ENCODE peak calls at places on chromosomes 2 and 18, in ten cellular contexts. G is upper lobe of right lung, C is HCT116, Y is lower lobe of right lung, R is OCI-LY7, Q is stomach, K is heart left ventricle, H is ovary, E is tibial nerve, N is uterus. P is an unnamed sample. For H3K4me1, the result is how much of the 10 kb centered on the place peaks cover.

GRCh38 chr18:3664563-3665178 is 214.7 kb downstream of the TGIF1 start:
- DNase-seq in R (peak), K (no peak), C (no peak), N (no peak), G (no peak), Y (peak), Q (no peak), E (no peak), H (no peak), P (no peak)

GRCh38 chr18:70132999-70133398 is 72.5 kb downstream of the RTTN start:
- DNase-seq in C (no peak), G (no peak), N (no peak), H (no peak), E (no peak), Q (no peak), R (no peak), Y (no peak), K (peak), P (no peak)

GRCh38 chr2:105327690-105328089 is 1.8 kb downstream of the TGFBRAP1 start:
- DNase-seq in R (no peak), K (no peak), E (no peak), H (no peak), G (no peak), N (no peak), Y (no peak), C (no peak), Q (no peak), P (no peak)

GRCh38 chr2:147739531-147739930 is 105.3 kb upstream of the ACVR2A start:
- DNase-seq in N (no peak), G (no peak), H (no peak), E (no peak), R (no peak), C (no peak), K (no peak), Q (no peak), Y (no peak), P (no peak)

GRCh38 chr18:8667846-8668245 is 37.5 kb upstream of the MTCL1 start:
- DNase-seq in E (no peak), N (no peak), R (no peak), K (no peak), H (no peak), G (no peak), Q (no peak), C (no peak), Y (no peak), P (no peak)

GRCh38 chr18:55337908-55338521 is 250.0 kb downstream of the TCF4 start:
- DNase-seq in E (no peak), K (peak), Y (no peak), R (no peak), C (no peak), H (no peak), Q (no peak), N (peak), G (peak), P (no peak)

GRCh38 chr2:146874260-146874658 is 970.6 kb upstream of the ACVR2A start:
- DNase-seq in Y (no peak), E (no peak), Q (peak), N (peak), H (no peak), R (no peak), C (peak), G (no peak), K (no peak), P (peak)

GRCh38 chr2:7044253-7045250 is 127.3 kb downstream of the RNF144A start:
- DNase-seq in E (peak), H (peak), C (peak), R (peak), G (peak), Q (peak), K (peak), N (peak), Y (peak), P (no peak)

GRCh38 chr2:136376798-136377211 is 258.9 kb upstream of the CXCR4 start:
- DNase-seq in H (no peak), N (no peak), R (peak), E (no peak), Q (no peak), K (no peak), G (no peak), Y (no peak), C (no peak), P (no peak)

GRCh38 chr2:112482309-112483046 is 522 bp downstream of the TTL start:
- DNase-seq in C (no peak), N (peak), K (peak), Q (no peak), H (peak), Y (peak), E (no peak), G (peak), R (peak), P (no peak)

GRCh38 chr2:66537001-66537400 is 102.1 kb downstream of the MEIS1 start:
- DNase-seq in Y (no peak), E (no peak), N (no peak), H (no peak), Q (no peak), C (no peak), G (no peak), R (no peak), K (no peak), P (no peak)

GRCh38 chr18:34738173-34738894 is 28.2 kb downstream of the DTNA start:
- DNase-seq in K (peak), Y (no peak), C (no peak), N (no peak), Q (no peak), E (no peak), R (no peak), H (no peak), G (no peak), P (no peak)

GRCh38 chr18:79100944-79101343 is 31.8 kb downstream of the ATP9B start:
- DNase-seq in R (no peak), C (no peak), E (no peak), Q (no peak), Y (no peak), N (no peak), H (no peak), K (no peak), G (no peak), P (no peak)

GRCh38 chr2:191979221-191979730 is 132.4 kb upstream of the CAVIN2 start:
- DNase-seq in E (no peak), Q (no peak), G (no peak), C (no peak), N (no peak), H (no peak), R (no peak), K (no peak), Y (no peak), P (no peak)

GRCh38 chr18:63994783-63995399 is 25.0 kb downstream of the SERPINB8 start:
- DNase-seq in G (no peak), R (peak), C (peak), K (no peak), Q (peak), Y (peak), N (no peak), H (peak), E (no peak), P (no peak)

GRCh38 chr2:121818546-121818945 is 63.1 kb downstream of the TSN start:
- DNase-seq in H (no peak), E (no peak), Y (no peak), Q (no peak), C (no peak), K (no peak), N (no peak), G (no peak), R (peak), P (no peak)

GRCh38 chr2:8388779-8389178 is 293.1 kb upstream of the ID2 start:
- DNase-seq in H (no peak), Y (no peak), K (no peak), R (no peak), E (no peak), G (no peak), N (no peak), C (no peak), Q (no peak), P (no peak)

GRCh38 chr2:45002661-45003210 is 6.5 kb downstream of the SIX2 start:
- DNase-seq in H (no peak), Q (no peak), C (no peak), E (no peak), Y (no peak), K (no peak), N (no peak), R (no peak), G (no peak), P (no peak)

GRCh38 chr2:45001629-45002385 is 7.4 kb downstream of the SIX2 start:
- DNase-seq in K (no peak), R (no peak), C (no peak), H (no peak), Y (no peak), E (no peak), N (no peak), Q (no peak), G (no peak), P (no peak)

GRCh38 chr2:45004569-45005181 is 4.6 kb downstream of the SIX2 start:
- DNase-seq in C (no peak), Q (no peak), G (no peak), E (no peak), N (no peak), H (no peak), R (no peak), K (no peak), Y (no peak), P (no peak)

GRCh38 chr2:45005261-45006002 is 3.8 kb downstream of the SIX2 start:
- DNase-seq in G (no peak), E (no peak), N (no peak), H (no peak), C (no peak), Q (no peak), K (no peak), Y (no peak), R (no peak), P (no peak)

GRCh38 chr2:45003586-45004568 is 5.4 kb downstream of the SIX2 start:
- DNase-seq in G (no peak), C (no peak), Q (no peak), N (no peak), E (no peak), H (no peak), R (no peak), K (no peak), Y (no peak), P (no peak)
- H3K4me1 ChIP-seq in G (under half), C (under half), Q (under half), N (under half), E (under half), H (under half), R (under half), K (under half), Y (under half), P (under half)

DNA sequence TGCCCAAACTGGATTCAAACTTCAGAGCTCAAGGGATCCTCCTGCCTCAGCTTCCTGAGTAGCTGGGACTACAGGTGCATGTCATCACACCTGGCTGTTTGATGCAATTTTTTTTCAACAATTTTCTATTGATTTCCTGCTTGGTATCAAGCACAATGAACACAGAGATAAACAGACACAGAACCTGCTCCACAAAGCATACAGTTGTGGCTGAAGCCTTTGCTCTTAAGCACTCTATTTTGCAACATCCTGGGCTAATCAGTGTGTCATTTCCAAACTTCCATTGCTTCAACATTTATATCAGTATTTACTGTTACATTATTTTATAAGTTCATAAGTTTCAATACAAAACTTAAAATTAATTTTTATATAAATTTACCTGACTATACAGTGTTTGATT is 79.4 kb downstream of the NEB start:
- DNase-seq in E (no peak), C (no peak), Q (no peak), R (no peak), H (no peak), G (no peak), Y (no peak), K (no peak), N (no peak), P (no peak)
- H3K4me3 ChIP-seq in E (no peak), C (no peak), Q (no peak), R (no peak), H (no peak), G (no peak), Y (no peak), K (no peak), N (no peak), P (no peak)

GRCh38 chr2:39875182-39875913 is 96.3 kb upstream of the THUMPD2 start:
- DNase-seq in Y (no peak), H (peak), E (no peak), G (no peak), C (no peak), Q (no peak), R (no peak), N (peak), K (peak), P (no peak)
- H3K27ac ChIP-seq in Y (no peak), H (no peak), E (no peak), G (no peak), C (no peak), Q (peak), R (no peak), N (peak), K (no peak), P (no peak)

GRCh38 chr18:5506174-5506573 is 37.6 kb downstream of the EPB41L3 start:
- DNase-seq in G (no peak), E (no peak), Y (no peak), C (no peak), N (no peak), Q (no peak), H (no peak), K (no peak), R (no peak), P (no peak)
- H3K4me1 ChIP-seq in G (under half), E (under half), Y (under half), C (under half), N (under half), Q (under half), H (under half), K (under half), R (under half), P (under half)

GRCh38 chr2:46298272-46298521 is 990 bp downstream of the EPAS1 start:
- DNase-seq in Q (no peak), R (no peak), H (peak), G (no peak), E (no peak), Y (no peak), K (no peak), N (no peak), C (no peak), P (no peak)
- H3K4me3 ChIP-seq in Q (peak), R (no peak), H (peak), G (peak), E (peak), Y (peak), K (peak), N (peak), C (peak), P (peak)

GRCh38 chr2:10934979-10935350 is 23.2 kb downstream of the KCNF1 start:
- DNase-seq in H (no peak), Y (no peak), C (no peak), Q (no peak), K (no peak), R (no peak), N (no peak), G (no peak), E (no peak), P (no peak)
- H3K27ac ChIP-seq in H (no peak), Y (no peak), C (no peak), Q (no peak), K (no peak), R (no peak), N (no peak), G (no peak), E (no peak), P (no peak)

GRCh38 chr2:232980683-232981082 is 32.4 kb downstream of the NGEF start:
- DNase-seq in H (no peak), G (no peak), E (no peak), N (no peak), Y (no peak), K (no peak), Q (no peak), R (no peak), C (no peak), P (no peak)

GRCh38 chr2:232979871-232980461 is 33.1 kb downstream of the NGEF start:
- DNase-seq in C (peak), Y (no peak), G (no peak), Q (no peak), K (no peak), R (no peak), N (no peak), E (no peak), H (no peak), P (peak)

GRCh38 chr2:232981767-232982360 is 31.2 kb downstream of the NGEF start:
- DNase-seq in Q (no peak), K (no peak), H (no peak), C (no peak), Y (no peak), G (peak), R (no peak), N (no peak), E (no peak), P (no peak)

GRCh38 chr2:232982926-232983668 is 30.0 kb downstream of the NGEF start:
- DNase-seq in H (no peak), N (no peak), K (no peak), G (no peak), Y (no peak), E (no peak), Q (no peak), C (no peak), R (peak), P (no peak)

DNA sequence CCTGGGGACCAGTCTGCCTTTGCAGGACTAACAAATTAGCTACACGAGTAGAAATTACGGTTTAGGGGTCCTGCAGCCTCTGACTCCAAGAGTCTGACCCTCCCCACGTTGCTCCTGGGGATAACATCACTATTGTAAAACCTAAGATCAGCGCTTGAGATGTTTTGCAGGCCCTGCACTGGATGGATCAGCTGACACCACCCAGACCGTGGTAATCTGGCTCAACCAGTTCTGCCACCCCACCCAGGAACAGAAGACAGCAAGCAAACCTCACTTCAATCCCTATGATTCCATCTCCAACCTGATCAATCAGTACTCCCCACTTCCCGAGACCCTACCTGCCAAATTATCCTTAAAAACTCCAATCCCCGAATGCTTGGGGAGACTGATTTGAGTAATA is 31.7 kb downstream of the NGEF start:
- DNase-seq in H (no peak), Y (no peak), E (no peak), G (no peak), R (no peak), N (no peak), C (no peak), K (no peak), Q (peak), P (no peak)
- H3K4me1 ChIP-seq in H (under half), Y (under half), E (under half), G (under half), R (under half), N (under half), C (under half), K (under half), Q (under half), P (under half)

GRCh38 chr2:70790079-70790963 is at the start of gene FIGLA:
- DNase-seq in Y (no peak), K (no peak), C (no peak), R (no peak), G (no peak), E (no peak), N (no peak), Q (no peak), H (no peak), P (no peak)

GRCh38 chr2:70793450-70793849 is 3.0 kb upstream of the FIGLA start:
- DNase-seq in Y (no peak), H (no peak), G (no peak), C (no peak), E (no peak), K (no peak), Q (no peak), N (no peak), R (no peak), P (no peak)

GRCh38 chr2:70784320-70784719 is 6.1 kb downstream of the FIGLA start:
- DNase-seq in N (no peak), Q (no peak), E (no peak), K (no peak), C (no peak), R (no peak), G (no peak), H (no peak), Y (no peak), P (no peak)

GRCh38 chr2:70785137-70785911 is 5.1 kb downstream of the FIGLA start:
- DNase-seq in C (peak), N (no peak), R (peak), K (no peak), G (no peak), Q (no peak), Y (no peak), H (no peak), E (no peak), P (no peak)

GRCh38 chr2:70789304-70790078 is 952 bp downstream of the FIGLA start:
- DNase-seq in Q (peak), E (peak), Y (peak), K (peak), H (peak), R (peak), C (peak), G (peak), N (peak), P (no peak)
- H3K4me3 ChIP-seq in Q (peak), E (no peak), Y (peak), K (peak), H (no peak), R (no peak), C (peak), G (peak), N (no peak), P (no peak)